ENCODE peak calls at places on chromosomes 4 and X, in five cellular contexts. O is BE2C, Y is OCI-LY7, T is AG09319, W is fibroblast of the aortic adventitia. V is an unnamed sample.

GRCh38 chr4:151957163-151957562 is 196.4 kb upstream of the GATB start:
- DNase-seq in O (no peak), Y (no peak), T (no peak), W (peak; percentile 50), V (peak; percentile 28)

GRCh38 chr4:122003335-122003734 is 51.5 kb upstream of the TRPC3 start:
- DNase-seq in O (peak; percentile 74), Y (peak; percentile 59), T (no peak), W (peak; percentile 34), V (peak; percentile 31)

GRCh38 chr4:99947190-99947578 is 766 bp upstream of the DNAJB14 start:
- DNase-seq in O (no peak), Y (no peak), T (no peak), W (peak; percentile 28), V (peak; percentile 33)

GRCh38 chr4:40294339-40294738 is 40.8 kb upstream of the CHRNA9 start:
- DNase-seq in O (no peak), Y (no peak), T (no peak), W (no peak), V (no peak)

GRCh38 chrX:44244008-44244407 is 99.5 kb downstream of the EFHC2 start:
- DNase-seq in O (no peak), Y (peak; percentile 3), T (peak; percentile 11), W (peak; percentile 54), V (peak; percentile 53)

GRCh38 chrX:4936315-4936714 is 1222.9 kb upstream of the PRKX start:
- DNase-seq in O (no peak), Y (no peak), T (no peak), W (no peak), V (no peak)

GRCh38 chr4:112378858-112379257 is 81.7 kb downstream of the ALPK1 start:
- DNase-seq in O (no peak), Y (no peak), T (no peak), W (peak; percentile 27), V (no peak)

GRCh38 chrX:119654112-119654531 is 38.8 kb downstream of the SEPTIN6 start:
- DNase-seq in O (no peak), Y (no peak), T (no peak), W (peak; percentile 32), V (peak; percentile 89)

GRCh38 chr4:86916392-86916791 is 18.4 kb upstream of the AFF1 start:
- DNase-seq in O (no peak), Y (no peak), T (no peak), W (no peak), V (no peak)

GRCh38 chr4:151806511-151806927 is 45.7 kb upstream of the GATB start:
- DNase-seq in O (no peak), Y (no peak), T (peak; percentile 20), W (peak; percentile 80), V (peak; percentile 81)

GRCh38 chrX:30971761-30972603 is 82.9 kb upstream of the TAB3 start:
- DNase-seq in O (peak; percentile 37), Y (peak; percentile 54), T (peak; percentile 11), W (peak; percentile 47), V (peak; percentile 64)

GRCh38 chrX:73683236-73683859 is 120.4 kb downstream of the CHIC1 start:
- DNase-seq in O (no peak), Y (no peak), T (peak; percentile 3), W (peak; percentile 44), V (peak; percentile 59)

GRCh38 chr4:95066011-95066410 is 308.3 kb downstream of the BMPR1B start:
- DNase-seq in O (no peak), Y (no peak), T (no peak), W (peak; percentile 17), V (peak; percentile 56)

GRCh38 chr4:161869511-161869910 is 294.3 kb downstream of the FSTL5 start:
- DNase-seq in O (no peak), Y (no peak), T (no peak), W (no peak), V (peak; percentile 24)

GRCh38 chr4:2830632-2831610 is 12.7 kb upstream of the ADD1 start:
- DNase-seq in O (no peak), Y (no peak), T (no peak), W (no peak), V (no peak)

GRCh38 chr4:48129307-48130014 is 4.6 kb downstream of the TXK start:
- DNase-seq in O (no peak), Y (no peak), T (no peak), W (peak; percentile 7), V (no peak)

GRCh38 chr4:123244233-123244632 is 152.4 kb upstream of the SPRY1 start:
- DNase-seq in O (no peak), Y (peak; percentile 43), T (no peak), W (no peak), V (peak; percentile 63)

GRCh38 chr4:39085891-39086290 is 23.9 kb downstream of the KLHL5 start:
- DNase-seq in O (no peak), Y (no peak), T (no peak), W (peak; percentile 56), V (peak; percentile 38)

GRCh38 chr4:145840162-145840768 is 98.4 kb downstream of the ZNF827 start:
- DNase-seq in O (peak; percentile 30), Y (peak; percentile 71), T (no peak), W (peak; percentile 59), V (peak; percentile 65)

GRCh38 chr4:179605196-179605595 is 2163.0 kb upstream of the AGA start:
- DNase-seq in O (no peak), Y (no peak), T (no peak), W (peak; percentile 18), V (peak; percentile 1)

GRCh38 chr4:2787230-2788100 is 5.4 kb upstream of the SH3BP2 start:
- DNase-seq in O (peak; percentile 8), Y (peak; percentile 72), T (no peak), W (no peak), V (no peak)

GRCh38 chr4:14532436-14532835 is 469.8 kb upstream of the CPEB2 start:
- DNase-seq in O (no peak), Y (no peak), T (no peak), W (no peak), V (no peak)

GRCh38 chrX:101164766-101165590 is 54.6 kb upstream of the DRP2 start:
- DNase-seq in O (no peak), Y (no peak), T (no peak), W (peak; percentile 59), V (peak; percentile 9)

GRCh38 chrX:23959781-23960180 is 52.0 kb downstream of the CXorf58 start:
- DNase-seq in O (no peak), Y (no peak), T (no peak), W (no peak), V (no peak)

GRCh38 chr4:76306882-76307669 is 543 bp downstream of the STBD1 start:
- DNase-seq in O (peak; percentile 46), Y (no peak), T (peak; percentile 18), W (peak; percentile 41), V (peak; percentile 49)

GRCh38 chr4:65391814-65392213 is 278.5 kb downstream of the EPHA5 start:
- DNase-seq in O (no peak), Y (no peak), T (no peak), W (no peak), V (peak; percentile 13)

GRCh38 chr4:40333921-40334352 is 1.2 kb upstream of the CHRNA9 start:
- DNase-seq in O (peak; percentile 68), Y (no peak), T (peak; percentile 55), W (peak; percentile 79), V (peak; percentile 75)

GRCh38 chr4:185637162-185637875 is 102.0 kb upstream of the PDLIM3 start:
- DNase-seq in O (no peak), Y (no peak), T (no peak), W (no peak), V (no peak)

GRCh38 chr4:108117473-108118182 is 51.1 kb downstream of the LEF1 start:
- DNase-seq in O (no peak), Y (peak; percentile 39), T (no peak), W (no peak), V (peak; percentile 30)

GRCh38 chr4:37470243-37470642 is 215.9 kb downstream of the RELL1 start:
- DNase-seq in O (no peak), Y (no peak), T (no peak), W (no peak), V (no peak)

GRCh38 chr4:174874898-174875297 is 43.3 kb upstream of the ADAM29 start:
- DNase-seq in O (no peak), Y (peak; percentile 59), T (no peak), W (no peak), V (no peak)

GRCh38 chr4:174869334-174869733 is 40.3 kb upstream of the GLRA3 start:
- DNase-seq in O (no peak), Y (no peak), T (no peak), W (no peak), V (no peak)

GRCh38 chr4:174870311-174870710 is 41.3 kb upstream of the GLRA3 start:
- DNase-seq in O (no peak), Y (no peak), T (no peak), W (no peak), V (no peak)

GRCh38 chr4:174871407-174871806 is 42.4 kb upstream of the GLRA3 start:
- DNase-seq in O (no peak), Y (no peak), T (no peak), W (no peak), V (no peak)

GRCh38 chr4:174873931-174874330 is 44.2 kb upstream of the ADAM29 start:
- DNase-seq in O (peak; percentile 28), Y (peak; percentile 85), T (no peak), W (peak; percentile 1), V (peak; percentile 58)
- TF ChIP-seq CTCF in O (peak; percentile 51), Y (peak; percentile 88), T (no peak), W (no peak), V (peak; percentile 69)

GRCh38 chrX:46386511-46386910 is 158.7 kb downstream of the ZNF674 start:
- DNase-seq in O (no peak), Y (peak; percentile 2), T (no peak), W (no peak), V (peak; percentile 10)
- TF ChIP-seq CTCF in O (peak; percentile 39), Y (peak; percentile 68), T (peak; percentile 19), W (peak; percentile 56), V (peak; percentile 36)

DNA sequence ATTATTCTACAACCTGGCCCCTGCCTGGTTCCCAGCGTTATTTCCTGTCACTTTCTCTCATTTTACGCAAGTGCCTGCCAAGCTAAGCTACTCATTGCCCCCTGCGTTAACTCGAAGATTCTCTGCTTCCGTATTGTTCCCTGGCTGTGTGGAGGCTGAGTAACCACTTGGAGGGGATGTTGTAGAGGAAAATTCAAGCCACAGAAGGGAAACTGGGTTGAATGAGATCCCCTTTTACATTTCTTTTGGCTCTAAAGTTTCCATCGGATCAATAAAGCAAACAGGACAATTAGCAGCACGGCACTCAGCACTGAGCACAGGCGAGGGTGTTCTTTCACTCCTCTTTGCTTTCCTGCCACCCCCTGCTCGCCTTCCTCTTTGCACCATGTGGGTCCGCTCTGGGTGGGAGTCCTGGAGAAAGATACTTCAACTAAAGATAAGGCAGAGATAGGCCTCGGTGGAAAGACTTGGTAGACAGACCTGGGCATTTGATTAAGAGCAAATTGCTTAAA is 4.2 kb upstream of the TMSB4X start:
- DNase-seq in O (no peak), Y (no peak), T (no peak), W (peak; percentile 74), V (peak; percentile 79)
- TF ChIP-seq CTCF in O (peak; percentile 36), Y (peak; percentile 35), T (peak; percentile 60), W (peak; percentile 56), V (peak; percentile 62)

GRCh38 chrX:153719238-153719637 is 4.9 kb downstream of the BCAP31 start:
- DNase-seq in O (no peak), Y (no peak), T (no peak), W (no peak), V (no peak)
- TF ChIP-seq CTCF in O (no peak), Y (no peak), T (no peak), W (no peak), V (no peak)

GRCh38 chr4:140052050-140052449 is 101.9 kb downstream of the MAML3 start:
- DNase-seq in O (peak; percentile 68), Y (peak; percentile 29), T (no peak), W (peak; percentile 57), V (peak; percentile 75)
- TF ChIP-seq CTCF in O (peak; percentile 85), Y (peak; percentile 78), T (peak; percentile 69), W (peak; percentile 71), V (peak; percentile 87)